ENCODE peak calls at places on chromosomes 2 and 18, in five cellular contexts. B is H1, C is WTC11, Y is K562, Q is GM12878. F is an unnamed sample.
A peak's percentile ranks its signal among the peaks of the same experiment; 100 is the strongest.

GRCh38 chr2:206127656-206128055 is 31.6 kb downstream of the NDUFS1 start:
- DNase-seq in B (no peak), C (no peak), Y (no peak), Q (no peak), F (peak; percentile 39)

GRCh38 chr18:34544930-34545329 is 165.2 kb upstream of the DTNA start:
- DNase-seq in B (no peak), C (no peak), Y (no peak), Q (no peak), F (no peak)

GRCh38 chr2:63668000-63668399 is 79.2 kb downstream of the MDH1 start:
- DNase-seq in B (no peak), C (no peak), Y (no peak), Q (no peak), F (no peak)

GRCh38 chr2:65452150-65452895 is 19.9 kb upstream of the SPRED2 start:
- DNase-seq in B (no peak), C (no peak), Y (no peak), Q (no peak), F (no peak)

GRCh38 chr2:145258903-145259579 is 739.1 kb upstream of the ZEB2 start:
- DNase-seq in B (no peak), C (no peak), Y (no peak), Q (no peak), F (no peak)

GRCh38 chr2:86807462-86808275 is 17.0 kb upstream of the CD8A start:
- DNase-seq in B (no peak), C (peak; percentile 66), Y (no peak), Q (no peak), F (peak; percentile 56)

GRCh38 chr18:62531931-62532330 is 9.1 kb downstream of the ZCCHC2 start:
- DNase-seq in B (no peak), C (no peak), Y (no peak), Q (no peak), F (no peak)

GRCh38 chr18:74407888-74408287 is 49.2 kb downstream of the DIPK1C start:
- DNase-seq in B (no peak), C (no peak), Y (no peak), Q (no peak), F (no peak)

GRCh38 chr2:18311413-18311812 is 249.0 kb downstream of the RDH14 start:
- DNase-seq in B (no peak), C (no peak), Y (no peak), Q (no peak), F (peak; percentile 10)

GRCh38 chr2:168722592-168722991 is 79.8 kb upstream of the NOSTRIN start:
- DNase-seq in B (no peak), C (no peak), Y (no peak), Q (no peak), F (no peak)

GRCh38 chr18:22930089-22930713 is 2.9 kb upstream of the RBBP8 start:
- DNase-seq in B (no peak), C (peak; percentile 89), Y (peak; percentile 87), Q (no peak), F (peak; percentile 62)
- TF ChIP-seq ATF2 in B (no peak), C (no peak), Y (no peak), Q (peak; percentile 10), F (no peak)

DNA sequence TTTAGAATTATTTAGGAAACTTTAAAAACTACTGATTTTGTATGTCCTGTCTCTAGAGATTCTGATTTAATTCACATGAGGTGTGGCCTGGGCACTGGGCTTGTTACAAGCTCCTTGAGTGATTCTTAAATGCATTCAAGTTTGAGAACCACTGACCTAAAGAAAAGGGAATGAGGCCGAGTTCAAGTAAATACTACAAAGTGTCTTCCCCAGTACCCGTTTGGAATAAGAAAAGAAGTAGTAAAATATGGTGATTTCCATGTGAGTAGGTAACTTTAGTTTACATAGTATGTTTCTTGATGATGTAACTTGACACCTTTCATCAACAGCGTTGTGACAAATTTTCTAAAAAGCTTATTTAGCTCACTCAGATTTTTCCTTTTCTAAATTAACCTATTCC is 1022.9 kb upstream of the NRXN1 start:
- DNase-seq in B (peak; percentile 1), C (no peak), Y (no peak), Q (no peak), F (no peak)
- TF ChIP-seq CTCF in B (no peak), C (no peak), Y (no peak), Q (no peak), F (no peak)

DNA sequence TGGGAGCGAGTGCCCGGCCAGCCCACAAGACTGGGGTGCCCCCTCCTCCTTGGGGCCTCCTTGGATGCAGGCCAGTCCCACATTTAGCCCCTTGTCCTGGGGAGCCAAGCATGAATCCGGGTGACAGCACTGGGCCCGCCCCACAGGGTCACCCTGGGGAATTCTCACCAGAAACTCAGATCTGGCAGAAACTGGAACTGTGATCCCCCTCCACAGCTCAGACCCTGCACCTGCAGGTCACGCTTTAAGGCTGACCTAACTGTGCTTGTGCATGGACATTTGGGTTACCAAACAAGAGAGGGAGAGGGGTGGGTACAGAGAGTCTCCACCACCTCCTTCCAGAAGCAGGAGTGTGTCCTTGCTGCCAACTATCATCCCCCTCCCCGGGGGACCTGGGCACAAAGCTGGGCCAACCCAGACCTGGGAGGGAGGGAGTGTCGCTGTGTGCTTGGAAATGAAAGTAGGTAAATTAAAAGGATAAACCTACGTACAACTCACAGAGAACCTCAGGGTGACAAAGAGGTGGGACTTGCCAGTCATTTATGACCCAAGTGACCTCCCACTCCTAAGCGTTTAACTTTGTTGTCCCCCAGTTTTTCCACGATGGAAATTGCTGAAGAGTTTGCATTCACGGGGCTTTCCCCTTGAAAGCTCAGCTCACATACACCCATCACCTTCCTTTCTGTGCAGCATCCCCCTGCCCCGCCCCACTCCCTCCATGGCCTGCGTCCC is 9.1 kb downstream of the ITM2C start:
- DNase-seq in B (no peak), C (no peak), Y (no peak), Q (peak; percentile 74), F (no peak)
- TF ChIP-seq ATF2 in B (no peak), C (no peak), Y (no peak), Q (no peak), F (no peak)

GRCh38 chr2:239283961-239284801 is 116.6 kb downstream of the HDAC4 start:
- DNase-seq in B (no peak), C (peak; percentile 41), Y (no peak), Q (no peak), F (no peak)
- TF ChIP-seq CTCF in B (peak; percentile 70), C (no peak), Y (no peak), Q (peak; percentile 11), F (peak; percentile 17)

F was measured in HepG2.